ENCODE peak calls at places on chromosomes 7 and 10, in nine cellular contexts. N is HTR-8/SVneo; W is WTC11; A is EH; Q is CD14-positive monocyte; L is CD4-positive, alpha-beta T cell; V is NB4; M is adrenal gland; S is T-cell. E is an unnamed sample.

GRCh38 chr10:127715782-127716378 is 21.1 kb upstream of the FOXI2 start:
- DNase-seq in Q (no peak), A (no peak), N (peak), M (no peak), W (no peak), V (peak), S (no peak), L (no peak), E (no peak)

GRCh38 chr10:11578802-11579255 is 32.6 kb downstream of the USP6NL start:
- DNase-seq in M (no peak), N (no peak), L (no peak), Q (no peak), S (no peak), W (no peak), V (no peak), A (no peak), E (no peak)

GRCh38 chr10:12687996-12688395 is 313.5 kb downstream of the CCDC3 start:
- DNase-seq in V (no peak), A (no peak), M (no peak), S (no peak), L (no peak), Q (no peak), W (no peak), N (no peak), E (no peak)

GRCh38 chr7:17523813-17524741 is 225.6 kb downstream of the AHR start:
- DNase-seq in M (peak), L (no peak), S (no peak), V (peak), Q (no peak), N (no peak), A (peak), W (no peak), E (no peak)

GRCh38 chr7:114819629-114820362 is 102.1 kb upstream of the MDFIC start:
- DNase-seq in S (no peak), M (peak), V (no peak), Q (no peak), N (peak), L (no peak), A (peak), W (no peak), E (no peak)

GRCh38 chr10:70302292-70302691 is 18.5 kb upstream of the NPFFR1 start:
- DNase-seq in N (no peak), L (no peak), S (no peak), M (peak), Q (no peak), V (peak), W (no peak), A (peak), E (no peak)

GRCh38 chr7:42689626-42690025 is 222.2 kb downstream of the C7orf25 start:
- DNase-seq in N (no peak), M (no peak), L (no peak), W (no peak), S (no peak), Q (no peak), A (no peak), V (no peak), E (no peak)

GRCh38 chr7:30920584-30921539 is 9.2 kb downstream of the AQP1 start:
- DNase-seq in Q (no peak), N (no peak), A (peak), S (no peak), W (peak), M (peak), L (no peak), V (no peak), E (no peak)

GRCh38 chr7:149285581-149285975 is 23.6 kb downstream of the ZNF783 start:
- DNase-seq in A (peak), W (peak), Q (no peak), N (peak), M (peak), L (no peak), V (no peak), S (no peak), E (no peak)

GRCh38 chr7:94129443-94130140 is 125.4 kb upstream of the BET1 start:
- DNase-seq in W (no peak), L (no peak), Q (no peak), S (no peak), M (peak), V (no peak), N (peak), A (peak), E (no peak)

GRCh38 chr7:50534690-50535290 is 30.4 kb downstream of the DDC start:
- DNase-seq in V (peak), A (peak), Q (no peak), M (peak), L (no peak), N (peak), S (no peak), W (no peak), E (no peak)

GRCh38 chr7:43481905-43482678 is 100.8 kb upstream of the STK17A start:
- DNase-seq in A (peak), V (no peak), L (no peak), M (no peak), S (no peak), Q (no peak), N (no peak), W (no peak), E (no peak)

GRCh38 chr7:77245015-77245755 is 45.6 kb upstream of the FGL2 start:
- DNase-seq in L (no peak), N (no peak), W (no peak), M (peak), Q (no peak), A (no peak), S (no peak), V (peak), E (no peak)

GRCh38 chr10:100729877-100730738 is 15.3 kb upstream of the PAX2 start:
- DNase-seq in Q (no peak), L (no peak), A (no peak), W (no peak), S (no peak), V (no peak), N (no peak), M (no peak), E (no peak)

GRCh38 chr10:58219875-58220274 is 47.8 kb downstream of the IPMK start:
- DNase-seq in N (no peak), S (no peak), W (no peak), L (no peak), Q (no peak), A (peak), M (no peak), V (no peak), E (no peak)

GRCh38 chr7:149284850-149285580 is 23.0 kb downstream of the ZNF783 start:
- DNase-seq in W (peak), A (peak), Q (peak), M (peak), L (peak), N (peak), V (no peak), S (peak), E (peak)

GRCh38 chr7:77310982-77311381 is 105.2 kb downstream of the GSAP start:
- DNase-seq in M (no peak), A (no peak), Q (no peak), N (no peak), L (no peak), V (no peak), W (no peak), S (no peak), E (no peak)

GRCh38 chr10:114810926-114811325 is 10.7 kb upstream of the FHIP2A start:
- DNase-seq in N (no peak), V (no peak), W (no peak), L (no peak), A (no peak), M (no peak), S (no peak), Q (no peak), E (no peak)

E was measured in activated T-helper 2 cell treated with anti-CD3 and anti-CD28 coated beads, Interferon-gamma antibody, Interleukin-2, Interleukin-4, amounts not matched to agents 10 μg/mL and 5 μg/mL and 100 μg/mL, durations not matched to agents 14 hours and 24 hours and 36 hours.